ENCODE peak calls at places on chromosomes 4 and X, in ten cellular contexts. P, F, U, H, B, O, K, D, Y and N are unnamed samples.

GRCh38 chrX:81229901-81230300 is 28.0 kb downstream of the SH3BGRL start:
- DNase-seq in D (no peak), P (no peak), B (no peak), H (no peak), O (no peak), U (no peak), F (no peak), Y (no peak), K (no peak), N (no peak)

GRCh38 chrX:13693341-13693871 is 4.5 kb downstream of the RAB9A start:
- DNase-seq in O (no peak), H (no peak), P (no peak), Y (no peak), U (no peak), F (no peak), K (peak), D (no peak), B (peak), N (no peak)

GRCh38 chrX:72100824-72101351 is 30.8 kb downstream of the RTL5 start:
- DNase-seq in H (no peak), B (no peak), U (no peak), P (no peak), O (peak), F (no peak), K (no peak), Y (no peak), D (peak), N (no peak)

GRCh38 chr4:8656711-8657380 is 64.3 kb downstream of the CPZ start:
- DNase-seq in B (no peak), P (no peak), H (no peak), O (no peak), K (no peak), D (no peak), U (no peak), F (no peak), Y (no peak), N (no peak)

GRCh38 chr4:106201373-106201772 is 114.6 kb downstream of the TBCK start:
- DNase-seq in K (peak), Y (peak), H (peak), F (peak), O (no peak), B (peak), P (no peak), U (peak), D (no peak), N (no peak)

GRCh38 chrX:45889471-45889870 is 655.8 kb downstream of the ZNF674 start:
- DNase-seq in B (no peak), P (no peak), K (no peak), O (no peak), D (no peak), F (no peak), U (no peak), H (no peak), Y (no peak), N (no peak)

GRCh38 chr4:145071560-145071959 is 26.4 kb downstream of the ANAPC10 start:
- DNase-seq in P (no peak), U (no peak), B (no peak), K (no peak), Y (no peak), H (no peak), D (no peak), O (no peak), F (no peak), N (no peak)

GRCh38 chrX:40172980-40173661 is 75.4 kb upstream of the BCOR start:
- DNase-seq in B (no peak), K (no peak), H (no peak), P (no peak), O (no peak), F (peak), Y (no peak), D (no peak), U (no peak), N (no peak)

GRCh38 chr4:38071801-38072567 is 111.8 kb downstream of the PTTG2 start:
- DNase-seq in P (no peak), O (no peak), F (peak), Y (peak), U (no peak), D (no peak), H (peak), K (no peak), B (no peak), N (no peak)

GRCh38 chr4:673349-674091 is 556 bp downstream of the ATP5ME start:
- DNase-seq in D (no peak), H (no peak), U (peak), F (peak), O (peak), B (peak), K (no peak), Y (peak), P (no peak), N (no peak)

GRCh38 chr4:168483786-168484185 is 3.5 kb upstream of the DDX60L start:
- DNase-seq in D (no peak), U (no peak), F (no peak), K (no peak), B (no peak), O (no peak), P (peak), H (no peak), Y (no peak), N (no peak)